ENCODE peak calls at places on chromosomes 1 and 21, in seven cellular contexts. Y, Q, I, J, P, B and U are unnamed samples.

GRCh38 chr1:227885135-227885647 is 62.5 kb downstream of the WNT9A start:
- DNase-seq in Y (peak), Q (no peak), I (no peak), J (no peak), P (no peak), B (no peak), U (no peak)

GRCh38 chr1:231590453-231591198 is 36.0 kb upstream of the DISC1 start:
- DNase-seq in Y (peak), Q (no peak), I (no peak), J (no peak), P (peak), B (peak), U (peak)

GRCh38 chr1:222928212-222928611 is 113.4 kb downstream of the DISP1 start:
- DNase-seq in Y (peak), Q (peak), I (no peak), J (no peak), P (peak), B (no peak), U (peak)

GRCh38 chr1:98331232-98331631 is 330.3 kb upstream of the SNX7 start:
- DNase-seq in Y (no peak), Q (no peak), I (no peak), J (no peak), P (no peak), B (no peak), U (no peak)

GRCh38 chr1:24100945-24101737 is 10.8 kb downstream of the MYOM3 start:
- DNase-seq in Y (no peak), Q (no peak), I (no peak), J (no peak), P (peak), B (no peak), U (no peak)

GRCh38 chr1:232059726-232060360 is 433.3 kb downstream of the DISC1 start:
- DNase-seq in Y (no peak), Q (no peak), I (no peak), J (no peak), P (no peak), B (no peak), U (no peak)

GRCh38 chr1:71766748-71767147 is 515.6 kb downstream of the NEGR1 start:
- DNase-seq in Y (no peak), Q (no peak), I (no peak), J (no peak), P (no peak), B (no peak), U (no peak)

GRCh38 chr1:53892911-53893310 is 1.1 kb upstream of the DIO1 start:
- DNase-seq in Y (no peak), Q (no peak), I (no peak), J (no peak), P (no peak), B (no peak), U (no peak)

GRCh38 chr1:71919812-71920509 is 362.4 kb downstream of the NEGR1 start:
- DNase-seq in Y (no peak), Q (no peak), I (no peak), J (no peak), P (no peak), B (no peak), U (no peak)

GRCh38 chr1:118487932-118488331 is 302.9 kb upstream of the SPAG17 start:
- DNase-seq in Y (no peak), Q (no peak), I (no peak), J (no peak), P (no peak), B (no peak), U (no peak)

GRCh38 chr1:21294266-21295058 is 4.2 kb upstream of the ECE1 start:
- DNase-seq in Y (no peak), Q (no peak), I (peak), J (no peak), P (no peak), B (peak), U (no peak)

GRCh38 chr1:172815740-172816139 is 156.8 kb downstream of the FASLG start:
- DNase-seq in Y (no peak), Q (no peak), I (no peak), J (no peak), P (no peak), B (no peak), U (no peak)

GRCh38 chr1:66752000-66752592 is at the start of gene DYNLT5:
- DNase-seq in Y (no peak), Q (no peak), I (no peak), J (no peak), P (no peak), B (no peak), U (no peak)

GRCh38 chr1:165152727-165153126 is 203.8 kb downstream of the LMX1A start:
- DNase-seq in Y (peak), Q (no peak), I (no peak), J (no peak), P (peak), B (no peak), U (peak)

GRCh38 chr1:96710708-96711477 is 10.7 kb upstream of the PTBP2 start:
- DNase-seq in Y (no peak), Q (no peak), I (no peak), J (no peak), P (no peak), B (no peak), U (no peak)

GRCh38 chr1:230306158-230306557 is 120.0 kb downstream of the PGBD5 start:
- DNase-seq in Y (no peak), Q (no peak), I (no peak), J (no peak), P (no peak), B (no peak), U (no peak)

GRCh38 chr1:156926175-156926574 is 5.7 kb downstream of the LRRC71 start:
- DNase-seq in Y (peak), Q (no peak), I (no peak), J (peak), P (no peak), B (peak), U (no peak)

GRCh38 chr1:19477284-19478240 is 7.8 kb downstream of the CAPZB start:
- DNase-seq in Y (no peak), Q (no peak), I (peak), J (no peak), P (no peak), B (no peak), U (no peak)

GRCh38 chr1:156959414-156959813 is 39.0 kb downstream of the LRRC71 start:
- DNase-seq in Y (no peak), Q (no peak), I (no peak), J (no peak), P (no peak), B (no peak), U (no peak)

GRCh38 chr1:84505167-84506001 is 802 bp upstream of the SPATA1 start:
- DNase-seq in Y (peak), Q (no peak), I (no peak), J (peak), P (peak), B (no peak), U (peak)

GRCh38 chr1:234044079-234044478 is 139.6 kb downstream of the SLC35F3 start:
- DNase-seq in Y (no peak), Q (no peak), I (no peak), J (no peak), P (no peak), B (no peak), U (no peak)

GRCh38 chr1:234039603-234040002 is 135.1 kb downstream of the SLC35F3 start:
- DNase-seq in Y (no peak), Q (no peak), I (no peak), J (no peak), P (no peak), B (no peak), U (no peak)

GRCh38 chr1:234040446-234041317 is 136.2 kb downstream of the SLC35F3 start:
- DNase-seq in Y (no peak), Q (no peak), I (no peak), J (no peak), P (no peak), B (no peak), U (no peak)
- TF ChIP-seq JUND in Y (no peak), Q (no peak), I (no peak), J (no peak), P (no peak), B (no peak), U (no peak)

GRCh38 chr21:28018213-28018612 is 974.5 kb downstream of the LTN1 start:
- DNase-seq in Y (no peak), Q (no peak), I (no peak), J (no peak), P (no peak), B (no peak), U (no peak)

GRCh38 chr21:28016571-28016970 is 976.1 kb downstream of the LTN1 start:
- DNase-seq in Y (no peak), Q (no peak), I (no peak), J (no peak), P (no peak), B (no peak), U (no peak)

GRCh38 chr21:28018741-28019669 is 973.7 kb downstream of the LTN1 start:
- DNase-seq in Y (no peak), Q (no peak), I (no peak), J (no peak), P (no peak), B (no peak), U (peak)
- TF ChIP-seq JUND in Y (no peak), Q (no peak), I (no peak), J (no peak), P (no peak), B (no peak), U (no peak)

GRCh38 chr1:216705686-216706085 is 17.5 kb downstream of the ESRRG start:
- DNase-seq in Y (peak), Q (no peak), I (no peak), J (no peak), P (no peak), B (no peak), U (no peak)
- TF ChIP-seq JUND in Y (no peak), Q (no peak), I (no peak), J (no peak), P (no peak), B (no peak), U (no peak)

GRCh38 chr1:3837200-3837599 is 19.8 kb downstream of the CEP104 start:
- DNase-seq in Y (no peak), Q (no peak), I (no peak), J (no peak), P (no peak), B (no peak), U (no peak)
- TF ChIP-seq JUND in Y (no peak), Q (no peak), I (no peak), J (no peak), P (no peak), B (no peak), U (no peak)

DNA sequence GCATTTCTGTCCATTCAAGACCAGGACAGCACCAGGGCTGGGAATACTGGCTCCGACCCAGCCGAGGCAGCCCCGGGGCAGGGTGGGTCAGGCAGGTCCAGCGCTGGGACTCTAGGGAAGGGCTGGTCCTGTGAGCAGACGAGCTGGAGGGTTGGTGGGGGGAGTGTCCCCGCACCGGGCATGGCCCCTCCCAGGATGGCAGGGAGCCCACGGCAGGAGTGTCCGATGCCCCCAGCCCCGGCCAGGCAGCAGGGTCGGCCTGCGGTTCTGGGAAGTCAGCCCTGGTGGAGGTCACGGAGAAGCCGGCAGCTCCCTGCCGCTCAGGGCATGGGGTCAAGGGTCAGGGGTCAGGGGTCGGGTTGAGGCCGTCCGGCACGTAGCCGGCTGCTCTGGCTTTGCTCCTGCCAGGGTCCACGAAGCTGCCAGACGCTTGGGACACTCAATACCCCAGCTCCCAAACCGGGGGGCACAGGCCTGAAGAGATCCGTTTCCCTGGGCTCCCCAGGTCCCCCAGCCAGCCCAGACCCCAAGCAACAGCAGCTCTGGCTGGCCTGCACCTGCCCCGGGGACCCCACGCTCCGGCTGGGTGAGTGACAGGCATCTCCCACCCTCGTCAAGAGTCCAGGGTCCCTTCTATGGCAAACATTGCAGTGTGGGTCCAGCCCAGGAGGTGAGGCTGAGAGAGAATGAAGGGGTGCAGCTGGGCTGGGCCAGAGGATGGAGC is 6.7 kb downstream of the C1QTNF12 start:
- DNase-seq in Y (peak), Q (no peak), I (no peak), J (peak), P (peak), B (no peak), U (peak)
- TF ChIP-seq JUND in Y (no peak), Q (no peak), I (no peak), J (no peak), P (no peak), B (no peak), U (no peak)

GRCh38 chr1:51417496-51418383 is 87.4 kb upstream of the TTC39A start:
- DNase-seq in Y (no peak), Q (no peak), I (no peak), J (no peak), P (no peak), B (no peak), U (no peak)
- TF ChIP-seq JUND in Y (no peak), Q (no peak), I (no peak), J (no peak), P (no peak), B (no peak), U (no peak)